ENCODE peak calls at places on chromosomes 2 and 18, in four cellular contexts. V is endothelial cell, U is cardiac fibroblast, G is omental fat pad. D is an unnamed sample.

GRCh38 chr2:14861201-14861600 is 228.7 kb downstream of the LRATD1 start:
- DNase-seq in V (no peak), U (no peak), G (no peak), D (no peak)

GRCh38 chr2:224938670-224939309 is 103.5 kb downstream of the DOCK10 start:
- DNase-seq in V (no peak), U (peak; percentile 67), G (no peak), D (peak; percentile 27)

GRCh38 chr2:109348645-109349554 is 219.9 kb downstream of the SH3RF3 start:
- DNase-seq in V (no peak), U (no peak), G (no peak), D (no peak)

GRCh38 chr18:50509012-50509411 is 50.9 kb upstream of the MAPK4 start:
- DNase-seq in V (no peak), U (no peak), G (no peak), D (no peak)

GRCh38 chr2:23636412-23636811 is 251.4 kb downstream of the KLHL29 start:
- DNase-seq in V (peak; percentile 18), U (peak; percentile 45), G (no peak), D (no peak)

GRCh38 chr2:64604929-64605550 is 48.7 kb downstream of the SERTAD2 start:
- DNase-seq in V (no peak), U (peak; percentile 9), G (no peak), D (no peak)

GRCh38 chr2:3445891-3446290 is 66.4 kb downstream of the TRAPPC12 start:
- DNase-seq in V (no peak), U (no peak), G (no peak), D (no peak)

GRCh38 chr2:85134255-85135065 is 1.3 kb downstream of the TCF7L1 start:
- DNase-seq in V (peak; percentile 52), U (peak; percentile 63), G (no peak), D (no peak)

GRCh38 chr2:3242747-3243369 is 134.8 kb downstream of the EIPR1 start:
- DNase-seq in V (no peak), U (peak; percentile 24), G (no peak), D (no peak)

GRCh38 chr18:57397440-57397839 is 37.7 kb upstream of the ONECUT2 start:
- DNase-seq in V (no peak), U (no peak), G (no peak), D (no peak)

GRCh38 chr18:77002496-77002895 is 130.1 kb downstream of the MBP start:
- DNase-seq in V (no peak), U (no peak), G (no peak), D (no peak)

GRCh38 chr2:241074901-241075540 is 27.1 kb downstream of the MTERF4 start:
- DNase-seq in V (no peak), U (no peak), G (no peak), D (no peak)

GRCh38 chr2:225282858-225283693 is 116.4 kb upstream of the NYAP2 start:
- DNase-seq in V (peak; percentile 49), U (peak; percentile 7), G (no peak), D (peak; percentile 23)

GRCh38 chr18:59145055-59145454 is 5.4 kb downstream of the SEC11C start:
- DNase-seq in V (no peak), U (no peak), G (no peak), D (no peak)

GRCh38 chr2:164522561-164522981 is 98.7 kb downstream of the GRB14 start:
- DNase-seq in V (no peak), U (no peak), G (no peak), D (no peak)

GRCh38 chr2:104965900-104966299 is 72.0 kb upstream of the MRPS9 start:
- DNase-seq in V (no peak), U (no peak), G (no peak), D (no peak)

GRCh38 chr2:106113362-106113971 is 80.6 kb downstream of the UXS1 start:
- DNase-seq in V (no peak), U (no peak), G (no peak), D (no peak)

GRCh38 chr2:44596537-44597320 is 235.0 kb downstream of the CAMKMT start:
- DNase-seq in V (no peak), U (no peak), G (no peak), D (no peak)

GRCh38 chr2:206343816-206344215 is 69.4 kb downstream of the ZDBF2 start:
- DNase-seq in V (no peak), U (no peak), G (no peak), D (no peak)

GRCh38 chr2:72917138-72917874 is at the start of gene EMX1:
- DNase-seq in V (peak; percentile 59), U (no peak), G (no peak), D (peak; percentile 69)

GRCh38 chr18:8385400-8385799 is 223.8 kb upstream of the RAB12 start:
- DNase-seq in V (no peak), U (no peak), G (no peak), D (no peak)

GRCh38 chr2:6845312-6845711 is 20.4 kb downstream of the CMPK2 start:
- DNase-seq in V (no peak), U (peak; percentile 31), G (no peak), D (no peak)

GRCh38 chr2:234444242-234444641 is 52.6 kb downstream of the ARL4C start:
- DNase-seq in V (no peak), U (no peak), G (no peak), D (no peak)

GRCh38 chr2:161049571-161049970 is 110.7 kb upstream of the TANK start:
- DNase-seq in V (no peak), U (no peak), G (no peak), D (no peak)

GRCh38 chr18:75220786-75221355 is 10.3 kb downstream of the TSHZ1 start:
- DNase-seq in V (no peak), U (no peak), G (no peak), D (no peak)

GRCh38 chr2:19702267-19702666 is 199.5 kb downstream of the TTC32 start:
- DNase-seq in V (no peak), U (no peak), G (no peak), D (no peak)

GRCh38 chr2:150190546-150190945 is 296.9 kb downstream of the RND3 start:
- DNase-seq in V (no peak), U (no peak), G (no peak), D (no peak)

GRCh38 chr2:127347734-127348392 is 39.9 kb downstream of the MAP3K2 start:
- DNase-seq in V (no peak), U (no peak), G (no peak), D (no peak)

GRCh38 chr2:3192281-3192818 is 185.3 kb downstream of the EIPR1 start:
- DNase-seq in V (no peak), U (no peak), G (no peak), D (no peak)

DNA sequence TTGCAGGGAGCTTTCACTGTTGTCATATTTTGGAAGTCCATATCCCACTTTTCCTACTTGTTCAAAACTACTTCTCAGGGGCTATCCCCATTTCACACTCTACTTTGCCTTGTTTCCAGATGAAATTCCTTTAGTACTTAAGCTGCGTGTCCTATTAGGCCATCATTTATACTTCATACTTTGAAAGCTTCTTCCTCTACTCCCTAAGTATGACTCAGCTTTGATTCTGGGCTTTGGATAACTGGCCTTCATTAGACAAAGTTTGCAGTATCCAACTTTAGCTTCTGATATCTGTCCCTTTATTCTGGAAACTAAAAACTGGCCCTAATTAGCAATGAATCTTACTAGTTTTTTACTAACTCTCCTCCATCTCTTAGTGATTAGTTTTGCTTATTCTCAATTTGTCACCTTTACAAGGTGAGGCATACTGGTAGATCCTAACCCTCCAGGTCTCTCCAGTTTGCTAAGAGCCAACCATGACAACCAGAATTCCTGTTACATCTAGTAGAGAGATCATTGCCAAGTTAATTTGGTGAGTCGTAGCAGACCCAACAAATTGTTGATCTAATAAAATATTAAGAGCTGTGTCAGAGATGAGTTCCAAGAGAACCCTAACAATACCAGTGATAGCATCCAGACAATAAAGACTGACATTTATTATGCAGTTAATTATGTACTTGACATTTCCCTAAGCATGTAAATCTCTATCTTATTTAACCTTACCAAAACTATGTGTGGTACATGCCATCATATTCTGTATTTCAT is 31.2 kb upstream of the ITGAV start:
- DNase-seq in V (no peak), U (peak; percentile 38), G (no peak), D (no peak)
- TF ChIP-seq CTCF in V (no peak), U (no peak), G (no peak), D (no peak)

DNA sequence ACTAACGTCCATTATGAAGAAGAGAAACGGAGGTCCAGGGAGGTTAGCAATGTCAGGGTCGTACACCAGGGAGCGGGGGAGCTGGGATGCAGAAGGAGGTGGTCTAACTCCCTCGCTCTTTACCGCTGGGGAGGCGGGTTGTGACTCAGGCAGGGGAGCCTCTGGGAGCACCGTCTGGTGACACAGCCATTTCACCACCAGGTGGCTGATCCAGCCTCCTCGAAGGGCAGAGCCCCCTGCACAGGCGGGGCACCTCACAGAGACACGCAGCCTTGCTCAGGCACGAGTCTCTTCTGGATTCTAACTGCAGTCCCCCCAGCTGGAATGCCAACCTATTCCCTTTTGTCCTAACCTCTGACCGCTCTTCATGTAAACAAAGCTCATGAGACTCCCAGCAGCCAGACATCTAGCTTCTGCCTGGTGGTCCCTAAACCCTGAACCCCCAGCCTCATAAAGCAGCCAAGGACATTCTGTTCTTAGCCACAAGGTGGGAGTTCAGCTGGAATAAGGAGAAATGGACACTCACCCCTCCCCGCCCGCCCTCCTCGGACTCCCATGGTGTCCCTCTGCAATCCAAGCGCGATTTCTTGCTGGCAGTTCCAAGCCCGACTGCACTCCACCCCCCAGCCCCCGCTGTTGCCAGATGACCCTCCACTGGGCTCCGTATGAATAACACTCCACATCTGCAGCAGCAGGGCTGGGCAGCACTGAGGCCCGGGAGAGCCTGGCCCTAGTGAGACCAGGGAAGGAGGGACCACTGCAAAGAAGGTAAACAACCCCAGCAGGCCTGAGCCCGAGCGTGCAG is 84.4 kb downstream of the TNS1 start:
- DNase-seq in V (peak; percentile 37), U (no peak), G (no peak), D (peak; percentile 52)
- TF ChIP-seq CTCF in V (no peak), U (peak; percentile 45), G (no peak), D (peak; percentile 37)

DNA sequence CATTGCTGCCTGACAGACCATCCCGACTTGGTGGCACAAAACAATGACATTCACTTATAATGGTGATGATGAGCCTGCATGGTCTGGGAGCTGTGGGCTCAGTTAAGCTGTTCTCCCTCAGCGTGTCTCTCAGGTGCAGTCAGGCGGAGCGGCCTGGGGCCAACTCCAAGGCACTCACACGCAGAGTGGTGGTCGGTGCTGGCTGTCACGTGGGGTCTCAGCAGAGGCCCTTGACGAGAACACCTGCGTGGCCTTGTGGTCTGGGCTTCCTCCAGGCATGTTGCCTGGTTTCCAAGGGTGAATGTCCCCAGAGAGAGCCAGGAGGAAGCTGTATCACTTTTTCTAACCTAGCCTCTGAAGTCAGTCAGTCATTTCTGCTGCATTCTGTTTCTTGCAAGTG is 29.8 kb downstream of the ARMC9 start:
- DNase-seq in V (no peak), U (no peak), G (no peak), D (no peak)
- TF ChIP-seq CTCF in V (no peak), U (no peak), G (no peak), D (no peak)

DNA sequence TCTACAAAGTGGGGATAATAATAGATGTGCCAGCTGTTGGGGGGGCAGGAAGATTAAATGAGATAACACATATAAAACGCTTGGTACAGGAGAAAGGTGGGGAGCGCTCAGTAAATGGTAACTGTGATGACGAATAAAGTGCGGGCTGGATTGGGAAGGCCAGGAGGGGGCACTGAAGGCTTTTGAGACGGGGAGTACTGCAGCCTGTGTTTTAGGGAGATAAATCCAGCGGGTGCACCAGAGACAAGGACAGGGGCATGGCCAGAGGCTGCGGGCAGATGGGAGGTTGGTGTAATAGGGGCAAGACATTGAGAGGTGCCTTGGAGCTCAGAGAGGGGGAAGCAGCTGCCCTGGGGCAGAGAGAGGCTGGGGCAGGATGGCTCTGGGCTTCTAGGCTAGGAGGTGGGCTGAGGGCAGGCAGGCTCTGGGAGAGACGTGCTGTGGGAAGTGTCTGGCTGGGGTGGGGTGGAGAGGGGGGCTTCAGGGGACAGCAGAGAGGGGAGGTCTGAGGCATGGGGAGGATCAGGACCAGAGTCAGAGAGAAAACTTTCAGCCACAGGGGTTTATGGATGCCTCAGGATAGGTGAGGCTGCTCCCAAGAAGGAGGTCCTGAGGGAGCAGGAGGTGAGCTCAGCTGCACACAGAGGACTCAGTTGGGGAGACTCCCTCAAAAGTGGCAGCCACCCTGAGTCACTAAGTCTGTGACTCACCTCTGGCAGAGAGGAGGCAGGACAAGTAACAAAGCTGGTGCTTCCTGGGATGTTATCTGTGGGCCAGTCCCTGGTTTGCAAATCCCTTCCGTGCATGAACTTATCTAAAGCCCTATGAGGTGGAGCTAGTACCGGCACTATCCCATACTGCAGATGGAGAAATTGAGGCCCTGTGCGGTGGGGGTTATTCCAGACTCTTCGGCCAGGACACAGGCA is 18.9 kb downstream of the TEX44 start:
- DNase-seq in V (peak; percentile 46), U (peak; percentile 53), G (no peak), D (peak; percentile 56)
- TF ChIP-seq CTCF in V (no peak), U (peak; percentile 29), G (no peak), D (peak; percentile 11)